ENCODE peak calls at places on chromosome 15, in eight cellular contexts. One of them, this sample, is unnamed.

GRCh38 chr15:66851226-66852063 is 149.4 kb downstream of the SMAD6 start:
- DNase-seq in BJ: peak
- DNase-seq in CD8-positive, alpha-beta T cell: peak
- DNase-seq in fibroblast of pulmonary artery: peak
- DNase-seq in GM23338: peak
- DNase-seq in brain microvascular endothelial cell: peak
- DNase-seq in uterus: peak
- DNase-seq in activated B cell treated with CpG ODN at 0.5 μM for 24 hours: peak
- DNase-seq in this sample: peak

GRCh38 chr15:74983725-74984231 is 11.6 kb upstream of the SCAMP5 start:
- DNase-seq in BJ: no peak
- DNase-seq in CD8-positive, alpha-beta T cell: no peak
- DNase-seq in fibroblast of pulmonary artery: no peak
- DNase-seq in GM23338: no peak
- DNase-seq in brain microvascular endothelial cell: no peak
- DNase-seq in uterus: no peak
- DNase-seq in activated B cell treated with CpG ODN at 0.5 μM for 24 hours: no peak
- DNase-seq in this sample: peak

GRCh38 chr15:43440721-43441281 is 52.2 kb downstream of the TP53BP1 start:
- DNase-seq in BJ: peak
- DNase-seq in CD8-positive, alpha-beta T cell: no peak
- DNase-seq in fibroblast of pulmonary artery: peak
- DNase-seq in GM23338: peak
- DNase-seq in brain microvascular endothelial cell: peak
- DNase-seq in uterus: peak
- DNase-seq in activated B cell treated with CpG ODN at 0.5 μM for 24 hours: no peak
- DNase-seq in this sample: peak

GRCh38 chr15:67067161-67067853 is 1.9 kb downstream of the SMAD3 start:
- DNase-seq in BJ: no peak
- DNase-seq in CD8-positive, alpha-beta T cell: no peak
- DNase-seq in fibroblast of pulmonary artery: no peak
- DNase-seq in GM23338: peak
- DNase-seq in brain microvascular endothelial cell: no peak
- DNase-seq in uterus: peak
- DNase-seq in activated B cell treated with CpG ODN at 0.5 μM for 24 hours: no peak
- DNase-seq in this sample: no peak

GRCh38 chr15:95664435-95664834 is 666.1 kb upstream of the NR2F2 start:
- DNase-seq in BJ: no peak
- DNase-seq in CD8-positive, alpha-beta T cell: no peak
- DNase-seq in fibroblast of pulmonary artery: no peak
- DNase-seq in GM23338: no peak
- DNase-seq in brain microvascular endothelial cell: no peak
- DNase-seq in uterus: no peak
- DNase-seq in activated B cell treated with CpG ODN at 0.5 μM for 24 hours: no peak
- DNase-seq in this sample: no peak

GRCh38 chr15:44971036-44971435 is 14.5 kb downstream of the TERB2 start:
- DNase-seq in BJ: no peak
- DNase-seq in CD8-positive, alpha-beta T cell: no peak
- DNase-seq in fibroblast of pulmonary artery: no peak
- DNase-seq in GM23338: no peak
- DNase-seq in brain microvascular endothelial cell: no peak
- DNase-seq in uterus: no peak
- DNase-seq in activated B cell treated with CpG ODN at 0.5 μM for 24 hours: no peak
- DNase-seq in this sample: no peak

GRCh38 chr15:94607176-94607654 is 375.9 kb downstream of the MCTP2 start:
- DNase-seq in BJ: no peak
- DNase-seq in CD8-positive, alpha-beta T cell: no peak
- DNase-seq in fibroblast of pulmonary artery: peak
- DNase-seq in GM23338: no peak
- DNase-seq in brain microvascular endothelial cell: no peak
- DNase-seq in uterus: no peak
- DNase-seq in activated B cell treated with CpG ODN at 0.5 μM for 24 hours: no peak
- DNase-seq in this sample: no peak

GRCh38 chr15:85623648-85624047 is 171.1 kb downstream of the KLHL25 start:
- DNase-seq in BJ: no peak
- DNase-seq in CD8-positive, alpha-beta T cell: no peak
- DNase-seq in fibroblast of pulmonary artery: no peak
- DNase-seq in GM23338: no peak
- DNase-seq in brain microvascular endothelial cell: no peak
- DNase-seq in uterus: no peak
- DNase-seq in activated B cell treated with CpG ODN at 0.5 μM for 24 hours: no peak
- DNase-seq in this sample: no peak

GRCh38 chr15:66919421-66919820 is 146.0 kb upstream of the SMAD3 start:
- DNase-seq in BJ: no peak
- DNase-seq in CD8-positive, alpha-beta T cell: no peak
- DNase-seq in fibroblast of pulmonary artery: no peak
- DNase-seq in GM23338: no peak
- DNase-seq in brain microvascular endothelial cell: no peak
- DNase-seq in uterus: no peak
- DNase-seq in activated B cell treated with CpG ODN at 0.5 μM for 24 hours: no peak
- DNase-seq in this sample: no peak

GRCh38 chr15:60795889-60796288 is 316.9 kb upstream of the ICE2 start:
- DNase-seq in BJ: no peak
- DNase-seq in CD8-positive, alpha-beta T cell: no peak
- DNase-seq in fibroblast of pulmonary artery: no peak
- DNase-seq in GM23338: no peak
- DNase-seq in brain microvascular endothelial cell: no peak
- DNase-seq in uterus: no peak
- DNase-seq in activated B cell treated with CpG ODN at 0.5 μM for 24 hours: no peak
- DNase-seq in this sample: no peak

GRCh38 chr15:26082833-26083174 is 219.7 kb upstream of the ATP10A start:
- DNase-seq in BJ: no peak
- DNase-seq in CD8-positive, alpha-beta T cell: no peak
- DNase-seq in fibroblast of pulmonary artery: peak
- DNase-seq in GM23338: no peak
- DNase-seq in brain microvascular endothelial cell: peak
- DNase-seq in uterus: no peak
- DNase-seq in activated B cell treated with CpG ODN at 0.5 μM for 24 hours: no peak
- DNase-seq in this sample: no peak

GRCh38 chr15:46735115-46735514 is 982.2 kb upstream of the SEMA6D start:
- DNase-seq in BJ: no peak
- DNase-seq in CD8-positive, alpha-beta T cell: no peak
- DNase-seq in fibroblast of pulmonary artery: no peak
- DNase-seq in GM23338: no peak
- DNase-seq in brain microvascular endothelial cell: no peak
- DNase-seq in uterus: no peak
- DNase-seq in activated B cell treated with CpG ODN at 0.5 μM for 24 hours: no peak
- DNase-seq in this sample: no peak

GRCh38 chr15:69568621-69569020 is 116.0 kb downstream of the RPLP1 start:
- DNase-seq in BJ: peak
- DNase-seq in CD8-positive, alpha-beta T cell: no peak
- DNase-seq in fibroblast of pulmonary artery: peak
- DNase-seq in GM23338: no peak
- DNase-seq in brain microvascular endothelial cell: peak
- DNase-seq in uterus: no peak
- DNase-seq in activated B cell treated with CpG ODN at 0.5 μM for 24 hours: no peak
- DNase-seq in this sample: no peak

GRCh38 chr15:40856736-40857135 is 12.9 kb downstream of the SPINT1 start:
- DNase-seq in BJ: no peak
- DNase-seq in CD8-positive, alpha-beta T cell: no peak
- DNase-seq in fibroblast of pulmonary artery: no peak
- DNase-seq in GM23338: no peak
- DNase-seq in brain microvascular endothelial cell: no peak
- DNase-seq in uterus: no peak
- DNase-seq in activated B cell treated with CpG ODN at 0.5 μM for 24 hours: no peak
- DNase-seq in this sample: no peak

GRCh38 chr15:40855706-40856234 is 11.9 kb downstream of the SPINT1 start:
- DNase-seq in BJ: no peak
- DNase-seq in CD8-positive, alpha-beta T cell: no peak
- DNase-seq in fibroblast of pulmonary artery: no peak
- DNase-seq in GM23338: no peak
- DNase-seq in brain microvascular endothelial cell: no peak
- DNase-seq in uterus: no peak
- DNase-seq in activated B cell treated with CpG ODN at 0.5 μM for 24 hours: no peak
- DNase-seq in this sample: no peak

GRCh38 chr15:40857601-40858351 is 13.9 kb downstream of the SPINT1 start:
- DNase-seq in BJ: no peak
- DNase-seq in CD8-positive, alpha-beta T cell: peak
- DNase-seq in fibroblast of pulmonary artery: peak
- DNase-seq in GM23338: peak
- DNase-seq in brain microvascular endothelial cell: peak
- DNase-seq in uterus: peak
- DNase-seq in activated B cell treated with CpG ODN at 0.5 μM for 24 hours: peak
- DNase-seq in this sample: peak

GRCh38 chr15:40858706-40859105 is 14.9 kb downstream of the SPINT1 start:
- DNase-seq in BJ: no peak
- DNase-seq in CD8-positive, alpha-beta T cell: no peak
- DNase-seq in fibroblast of pulmonary artery: no peak
- DNase-seq in GM23338: no peak
- DNase-seq in brain microvascular endothelial cell: no peak
- DNase-seq in uterus: no peak
- DNase-seq in activated B cell treated with CpG ODN at 0.5 μM for 24 hours: no peak
- DNase-seq in this sample: no peak

DNA sequence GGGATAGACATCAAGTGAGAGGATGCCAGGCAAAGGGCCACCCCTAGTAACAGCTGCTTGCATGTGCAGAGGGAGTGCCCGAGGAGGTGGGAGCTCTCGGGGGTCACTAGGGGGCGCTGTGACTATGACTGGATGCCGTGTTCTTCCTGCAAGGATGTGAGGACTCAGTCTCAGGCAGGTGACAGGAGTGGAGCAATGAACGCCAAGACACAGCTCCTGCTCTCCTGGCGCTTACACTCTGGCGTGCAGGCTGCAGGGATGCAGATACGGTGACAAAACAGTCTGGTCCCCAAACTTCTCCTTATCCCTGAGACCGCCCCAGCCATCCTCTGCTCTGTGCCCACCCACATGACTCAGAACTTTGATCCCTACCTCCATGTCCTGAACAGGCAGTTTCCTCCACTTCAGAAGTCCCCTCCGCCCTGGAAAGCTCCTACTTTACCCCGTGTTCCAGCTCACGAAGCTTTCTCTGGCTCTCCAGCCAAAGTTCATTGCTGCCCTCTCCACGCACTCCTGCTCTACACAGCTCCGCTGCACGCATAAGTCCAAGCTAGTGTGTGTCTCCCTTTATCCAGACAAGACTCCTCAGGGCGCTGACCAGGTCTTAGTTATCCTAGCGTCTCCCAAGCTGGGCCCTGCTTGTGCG is 14.7 kb downstream of the RHOV start:
- DNase-seq in BJ: no peak
- DNase-seq in CD8-positive, alpha-beta T cell: peak
- DNase-seq in fibroblast of pulmonary artery: peak
- DNase-seq in GM23338: peak
- DNase-seq in brain microvascular endothelial cell: peak
- DNase-seq in uterus: peak
- DNase-seq in activated B cell treated with CpG ODN at 0.5 μM for 24 hours: peak
- DNase-seq in this sample: peak
- TF ChIP-seq CTCF in BJ: peak
- TF ChIP-seq CTCF in CD8-positive, alpha-beta T cell: peak
- TF ChIP-seq CTCF in fibroblast of pulmonary artery: peak
- TF ChIP-seq CTCF in GM23338: peak
- TF ChIP-seq CTCF in brain microvascular endothelial cell: peak
- TF ChIP-seq CTCF in uterus: peak
- TF ChIP-seq CTCF in activated B cell treated with CpG ODN at 0.5 μM for 24 hours: no peak
- TF ChIP-seq CTCF in this sample: peak

GRCh38 chr15:62875626-62876021 is 166.9 kb upstream of the TPM1 start:
- DNase-seq in BJ: no peak
- DNase-seq in CD8-positive, alpha-beta T cell: no peak
- DNase-seq in fibroblast of pulmonary artery: no peak
- DNase-seq in GM23338: no peak
- DNase-seq in brain microvascular endothelial cell: no peak
- DNase-seq in uterus: no peak
- DNase-seq in activated B cell treated with CpG ODN at 0.5 μM for 24 hours: no peak
- DNase-seq in this sample: no peak
- TF ChIP-seq CTCF in BJ: no peak
- TF ChIP-seq CTCF in CD8-positive, alpha-beta T cell: no peak
- TF ChIP-seq CTCF in fibroblast of pulmonary artery: no peak
- TF ChIP-seq CTCF in GM23338: no peak
- TF ChIP-seq CTCF in brain microvascular endothelial cell: no peak
- TF ChIP-seq CTCF in uterus: no peak
- TF ChIP-seq CTCF in activated B cell treated with CpG ODN at 0.5 μM for 24 hours: no peak
- TF ChIP-seq CTCF in this sample: no peak

GRCh38 chr15:82910721-82911120 is 41.8 kb downstream of the HOMER2 start:
- DNase-seq in BJ: no peak
- DNase-seq in CD8-positive, alpha-beta T cell: no peak
- DNase-seq in fibroblast of pulmonary artery: no peak
- DNase-seq in GM23338: no peak
- DNase-seq in brain microvascular endothelial cell: no peak
- DNase-seq in uterus: no peak
- DNase-seq in activated B cell treated with CpG ODN at 0.5 μM for 24 hours: no peak
- DNase-seq in this sample: no peak

GRCh38 chr15:82911458-82911857 is 41.1 kb downstream of the HOMER2 start:
- DNase-seq in BJ: no peak
- DNase-seq in CD8-positive, alpha-beta T cell: no peak
- DNase-seq in fibroblast of pulmonary artery: no peak
- DNase-seq in GM23338: no peak
- DNase-seq in brain microvascular endothelial cell: no peak
- DNase-seq in uterus: no peak
- DNase-seq in activated B cell treated with CpG ODN at 0.5 μM for 24 hours: no peak
- DNase-seq in this sample: no peak

GRCh38 chr15:82917252-82917651 is 35.3 kb downstream of the HOMER2 start:
- DNase-seq in BJ: no peak
- DNase-seq in CD8-positive, alpha-beta T cell: no peak
- DNase-seq in fibroblast of pulmonary artery: no peak
- DNase-seq in GM23338: no peak
- DNase-seq in brain microvascular endothelial cell: no peak
- DNase-seq in uterus: no peak
- DNase-seq in activated B cell treated with CpG ODN at 0.5 μM for 24 hours: no peak
- DNase-seq in this sample: peak

GRCh38 chr15:82916161-82916952 is 36.2 kb downstream of the HOMER2 start:
- DNase-seq in BJ: no peak
- DNase-seq in CD8-positive, alpha-beta T cell: no peak
- DNase-seq in fibroblast of pulmonary artery: no peak
- DNase-seq in GM23338: no peak
- DNase-seq in brain microvascular endothelial cell: no peak
- DNase-seq in uterus: no peak
- DNase-seq in activated B cell treated with CpG ODN at 0.5 μM for 24 hours: no peak
- DNase-seq in this sample: no peak

GRCh38 chr15:82914396-82914795 is 38.1 kb downstream of the HOMER2 start:
- DNase-seq in BJ: no peak
- DNase-seq in CD8-positive, alpha-beta T cell: no peak
- DNase-seq in fibroblast of pulmonary artery: no peak
- DNase-seq in GM23338: no peak
- DNase-seq in brain microvascular endothelial cell: no peak
- DNase-seq in uterus: no peak
- DNase-seq in activated B cell treated with CpG ODN at 0.5 μM for 24 hours: no peak
- DNase-seq in this sample: no peak
- TF ChIP-seq CTCF in BJ: no peak
- TF ChIP-seq CTCF in CD8-positive, alpha-beta T cell: no peak
- TF ChIP-seq CTCF in fibroblast of pulmonary artery: no peak
- TF ChIP-seq CTCF in GM23338: no peak
- TF ChIP-seq CTCF in brain microvascular endothelial cell: no peak
- TF ChIP-seq CTCF in uterus: no peak
- TF ChIP-seq CTCF in activated B cell treated with CpG ODN at 0.5 μM for 24 hours: no peak
- TF ChIP-seq CTCF in this sample: no peak

DNA sequence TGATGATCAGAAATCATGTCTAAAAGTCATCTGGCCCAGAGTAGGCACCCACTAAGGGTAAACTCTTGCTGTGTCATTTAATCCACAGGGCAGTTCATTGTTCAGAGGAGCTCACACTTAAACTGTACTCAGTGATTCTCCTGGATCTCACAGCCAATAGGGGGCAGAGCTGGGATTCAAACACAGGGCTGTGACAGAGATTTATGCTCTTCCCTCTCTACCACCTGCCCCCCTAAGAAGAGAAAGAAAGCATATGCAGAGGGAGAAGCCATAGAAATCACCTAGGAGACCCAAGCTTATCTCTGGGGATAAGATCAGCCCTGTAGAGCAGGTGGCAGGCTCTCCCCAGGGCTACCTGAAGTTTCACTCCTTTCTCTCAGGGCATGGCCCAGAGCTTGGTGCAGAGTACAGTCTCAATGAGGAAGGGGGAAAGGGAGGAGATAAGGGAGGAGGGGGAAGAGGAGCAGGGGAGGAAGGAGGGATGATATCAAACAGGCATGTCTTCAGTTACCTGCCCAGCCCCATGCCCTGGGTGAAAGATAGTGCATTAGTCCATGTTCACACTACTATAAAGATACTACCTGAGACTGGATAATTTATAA is 51.8 kb upstream of the ADPGK start:
- DNase-seq in BJ: no peak
- DNase-seq in CD8-positive, alpha-beta T cell: no peak
- DNase-seq in fibroblast of pulmonary artery: peak
- DNase-seq in GM23338: peak
- DNase-seq in brain microvascular endothelial cell: no peak
- DNase-seq in uterus: no peak
- DNase-seq in activated B cell treated with CpG ODN at 0.5 μM for 24 hours: no peak
- DNase-seq in this sample: peak
- TF ChIP-seq CTCF in BJ: peak
- TF ChIP-seq CTCF in CD8-positive, alpha-beta T cell: no peak
- TF ChIP-seq CTCF in fibroblast of pulmonary artery: peak
- TF ChIP-seq CTCF in GM23338: peak
- TF ChIP-seq CTCF in brain microvascular endothelial cell: peak
- TF ChIP-seq CTCF in uterus: no peak
- TF ChIP-seq CTCF in activated B cell treated with CpG ODN at 0.5 μM for 24 hours: no peak
- TF ChIP-seq CTCF in this sample: peak

This sample was measured in Calu3.